ENCODE peak calls at places on chromosome 1, in eight cellular contexts. O is endothelial cell; M is RPMI8226; U is stromal cell of bone marrow; C is stimulated activated CD4-positive, alpha-beta T cell treated with anti-CD3 and anti-CD28 coated beads, TNF-alpha, amount 100 ng/mL, for 24 hours; Z is fibroblast of villous mesenchyme; W is activated CD4-positive, alpha-beta T cell treated with anti-CD3 and anti-CD28 coated beads, Interleukin-2, amount 10 ng/mL, durations not matched to agents 7 days and 5 days; A is H4. N is an unnamed sample.
A peak's percentile ranks its signal among the peaks of the same experiment; 100 is the strongest.

GRCh38 chr1:118151312-118151937 is 33.6 kb downstream of the SPAG17 start:
- DNase-seq in O (peak; percentile 70), M (peak; percentile 39), U (no peak), C (peak; percentile 14), Z (peak; percentile 61), W (peak; percentile 41), A (peak; percentile 60), N (peak; percentile 25)

GRCh38 chr1:46315669-46316403 is 12.3 kb downstream of the UQCRH start:
- DNase-seq in O (no peak), M (no peak), U (no peak), C (no peak), Z (peak; percentile 24), W (no peak), A (no peak), N (no peak)

GRCh38 chr1:14415396-14415795 is 183.1 kb upstream of the KAZN start:
- DNase-seq in O (peak; percentile 39), M (peak; percentile 22), U (no peak), C (no peak), Z (no peak), W (no peak), A (no peak), N (no peak)

GRCh38 chr1:223143760-223144248 is 756 bp upstream of the TLR5 start:
- DNase-seq in O (no peak), M (peak; percentile 92), U (no peak), C (peak; percentile 20), Z (no peak), W (peak; percentile 38), A (no peak), N (no peak)

GRCh38 chr1:92536593-92537332 is 50.0 kb upstream of the GFI1 start:
- DNase-seq in O (no peak), M (no peak), U (peak; percentile 29), C (no peak), Z (peak; percentile 55), W (peak; percentile 62), A (no peak), N (peak; percentile 17)

GRCh38 chr1:231160851-231161710 is 777 bp upstream of the TRIM67 start:
- DNase-seq in O (peak; percentile 22), M (no peak), U (no peak), C (no peak), Z (no peak), W (no peak), A (no peak), N (no peak)

GRCh38 chr1:226397955-226398636 is 9.8 kb downstream of the PARP1 start:
- DNase-seq in O (no peak), M (no peak), U (no peak), C (no peak), Z (no peak), W (no peak), A (no peak), N (no peak)

GRCh38 chr1:219575563-219575962 is 37.3 kb downstream of the ZC3H11B start:
- DNase-seq in O (no peak), M (no peak), U (no peak), C (no peak), Z (no peak), W (no peak), A (no peak), N (no peak)

GRCh38 chr1:174445817-174446216 is 1.9 kb upstream of the GPR52 start:
- DNase-seq in O (no peak), M (no peak), U (no peak), C (no peak), Z (no peak), W (no peak), A (no peak), N (no peak)